ENCODE peak calls at places on chromosomes 16 and 17, in five cellular contexts. D is cardiac fibroblast, X is transverse colon, N is MCF 10A, Z is neural progenitor cell. F is an unnamed sample.

GRCh38 chr16:9256196-9256595 is 164.8 kb downstream of the HAPSTR1 start:
- DNase-seq in D (no peak), Z (peak), N (peak), X (peak), F (peak)

GRCh38 chr17:2808367-2809335 is 12.4 kb downstream of the RAP1GAP2 start:
- DNase-seq in D (no peak), N (no peak), Z (no peak), X (no peak), F (no peak)

GRCh38 chr17:79915850-79916430 is 76.7 kb upstream of the CBX4 start:
- DNase-seq in Z (peak), X (peak), N (peak), D (peak), F (no peak)

GRCh38 chr17:70251704-70252103 is 82.4 kb downstream of the KCNJ2 start:
- DNase-seq in Z (no peak), X (no peak), D (peak), N (no peak), F (no peak)

GRCh38 chr16:30381351-30382041 is 865 bp downstream of the SEPTIN1 start:
- DNase-seq in Z (no peak), X (no peak), D (no peak), N (no peak), F (peak)

GRCh38 chr16:1237990-1238389 is 2.5 kb upstream of the TPSAB1 start:
- DNase-seq in Z (no peak), X (no peak), D (no peak), N (no peak), F (no peak)

GRCh38 chr16:1299868-1300203 is 9.6 kb upstream of the UBE2I start:
- DNase-seq in D (no peak), Z (no peak), X (no peak), N (no peak), F (no peak)

GRCh38 chr16:23060458-23061320 is 88.6 kb downstream of the USP31 start:
- DNase-seq in Z (peak), X (peak), D (peak), N (peak), F (peak)

GRCh38 chr16:63745456-63745855 is 1376.4 kb downstream of the CDH11 start:
- DNase-seq in X (no peak), D (peak), Z (no peak), N (no peak), F (no peak)

GRCh38 chr17:75959046-75959838 is 18.4 kb upstream of the FBF1 start:
- DNase-seq in Z (peak), X (no peak), D (no peak), N (no peak), F (no peak)

GRCh38 chr17:43564080-43564594 is 18.0 kb upstream of the ETV4 start:
- DNase-seq in N (no peak), Z (no peak), X (no peak), D (no peak), F (no peak)

GRCh38 chr16:56669005-56669839 is at the start of gene MT1H:
- DNase-seq in X (peak), N (no peak), D (no peak), Z (no peak), F (no peak)

GRCh38 chr17:15361151-15361550 is 19.8 kb upstream of the TEKT3 start:
- DNase-seq in N (no peak), Z (no peak), X (no peak), D (no peak), F (no peak)

GRCh38 chr16:72189865-72190371 is 18.0 kb upstream of the PMFBP1 start:
- DNase-seq in X (no peak), Z (no peak), N (peak), D (peak), F (no peak)

GRCh38 chr17:36546418-36547093 is 1.8 kb downstream of the GGNBP2 start:
- DNase-seq in Z (no peak), N (no peak), D (peak), X (no peak), F (no peak)

GRCh38 chr17:17809527-17810373 is 27.0 kb downstream of the SREBF1 start:
- DNase-seq in Z (peak), D (peak), X (no peak), N (no peak), F (peak)

GRCh38 chr16:69932228-69932627 is 18.9 kb upstream of the CLEC18A start:
- DNase-seq in D (no peak), N (no peak), X (no peak), Z (no peak), F (no peak)

GRCh38 chr17:3474212-3474611 is 1.6 kb upstream of the ASPA start:
- DNase-seq in N (no peak), Z (no peak), X (no peak), D (peak), F (no peak)

GRCh38 chr16:46573008-46573833 is 48.0 kb downstream of the SHCBP1 start:
- DNase-seq in X (no peak), N (peak), D (peak), Z (no peak), F (no peak)

GRCh38 chr16:66147338-66147737 is 219.2 kb upstream of the CDH5 start:
- DNase-seq in N (no peak), D (no peak), Z (no peak), X (no peak), F (no peak)

GRCh38 chr17:8338806-8339205 is 834 bp upstream of the ODF4 start:
- DNase-seq in D (no peak), Z (peak), X (no peak), N (no peak), F (no peak)

GRCh38 chr17:39359994-39360393 is 41.4 kb downstream of the FBXL20 start:
- DNase-seq in N (no peak), X (no peak), Z (no peak), D (no peak), F (no peak)

GRCh38 chr17:46020998-46021397 is 21.9 kb downstream of the STH start:
- DNase-seq in N (no peak), D (no peak), X (no peak), Z (no peak), F (no peak)

GRCh38 chr17:47866941-47867340 is 16.0 kb upstream of the SP6 start:
- DNase-seq in Z (no peak), D (peak), X (no peak), N (no peak), F (no peak)

DNA sequence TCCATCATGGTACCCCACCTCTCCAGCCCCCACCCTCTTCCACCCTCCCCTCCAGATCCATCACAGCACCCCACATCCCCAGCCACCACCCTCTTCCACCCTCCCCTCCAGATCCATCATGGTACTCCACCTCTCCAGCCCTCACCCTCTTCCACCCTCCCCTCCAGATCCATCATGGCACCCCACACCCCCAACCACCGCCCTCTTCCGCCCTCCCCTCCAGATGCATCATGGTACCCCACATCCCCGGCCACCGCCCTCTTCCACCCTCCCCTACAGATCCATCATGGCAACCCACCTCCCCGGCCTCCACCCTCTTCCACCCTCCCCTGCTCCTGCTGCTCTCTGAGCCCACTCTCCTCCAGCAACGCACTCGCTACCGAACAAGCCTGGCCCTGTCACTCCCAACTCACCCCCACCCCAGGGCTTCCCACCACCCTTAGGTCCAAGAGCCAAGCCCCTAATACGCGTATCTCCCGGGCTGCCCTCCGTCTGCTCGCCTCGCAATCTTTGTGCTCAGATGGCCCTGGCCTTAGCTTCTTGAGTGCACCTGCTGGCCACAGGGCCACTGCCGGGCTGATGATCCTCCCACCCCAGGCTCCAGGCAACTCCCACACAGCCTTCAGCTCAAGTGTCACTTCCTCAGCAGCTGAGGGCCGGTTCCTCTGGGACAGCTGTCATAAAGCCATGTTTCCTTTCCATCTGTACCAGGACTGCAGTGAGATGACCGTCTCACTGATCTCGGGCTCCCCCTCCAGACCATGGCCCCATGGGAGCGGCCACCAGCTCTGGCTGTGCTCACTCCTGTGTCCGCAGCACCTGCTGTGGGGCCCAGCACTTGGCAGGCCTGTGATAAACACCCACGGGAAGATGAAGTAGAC is 25.5 kb downstream of the KDM8 start:
- DNase-seq in X (no peak), D (no peak), Z (no peak), N (no peak), F (peak)
- TF ChIP-seq CTCF in X (no peak), D (no peak), Z (no peak), N (no peak), F (no peak)

GRCh38 chr17:57868007-57868774 is 18.3 kb upstream of the MRPS23 start:
- DNase-seq in D (peak), X (peak), N (peak), Z (peak), F (peak)
- TF ChIP-seq CTCF in D (peak), X (peak), N (peak), Z (peak), F (peak)

GRCh38 chr17:56653877-56654276 is 60.4 kb downstream of the NOG start:
- DNase-seq in N (peak), X (no peak), D (peak), Z (peak), F (peak)
- TF ChIP-seq CTCF in N (peak), X (peak), D (peak), Z (peak), F (peak)

DNA sequence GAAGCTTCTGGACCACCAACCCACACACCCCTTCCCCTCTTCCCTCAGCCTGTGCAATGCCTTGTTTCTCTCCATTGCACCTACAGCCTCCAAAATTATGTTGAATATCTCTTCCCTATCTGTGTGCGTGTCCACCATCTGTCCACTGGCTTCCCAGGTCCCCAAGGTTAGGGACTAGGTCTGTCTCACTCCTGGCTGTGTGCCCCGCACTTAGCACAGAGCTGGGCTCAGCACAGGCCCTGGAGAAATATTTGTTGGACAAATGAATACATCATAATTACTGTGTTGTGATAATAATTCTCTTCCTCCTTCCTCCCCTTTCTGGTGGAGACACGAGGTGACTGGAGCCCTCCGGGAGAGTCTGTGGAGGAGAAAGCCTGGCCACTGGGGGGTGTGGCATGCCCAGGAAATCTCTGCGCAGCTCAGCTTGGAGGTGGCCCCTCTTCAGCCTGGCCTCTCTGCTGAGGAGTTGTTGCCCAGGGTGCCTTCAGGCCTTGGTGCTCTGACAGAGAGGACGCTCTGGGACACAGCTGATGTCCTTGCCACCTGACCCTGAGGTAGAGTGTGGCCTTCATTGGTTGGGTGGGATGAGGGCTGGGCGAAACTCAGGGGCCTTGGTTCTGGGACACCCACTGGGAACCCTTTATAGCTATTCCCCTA is 3.3 kb upstream of the BRD7 start:
- DNase-seq in N (no peak), Z (peak), D (peak), X (no peak), F (peak)
- TF ChIP-seq CTCF in N (no peak), Z (peak), D (peak), X (peak), F (peak)

DNA sequence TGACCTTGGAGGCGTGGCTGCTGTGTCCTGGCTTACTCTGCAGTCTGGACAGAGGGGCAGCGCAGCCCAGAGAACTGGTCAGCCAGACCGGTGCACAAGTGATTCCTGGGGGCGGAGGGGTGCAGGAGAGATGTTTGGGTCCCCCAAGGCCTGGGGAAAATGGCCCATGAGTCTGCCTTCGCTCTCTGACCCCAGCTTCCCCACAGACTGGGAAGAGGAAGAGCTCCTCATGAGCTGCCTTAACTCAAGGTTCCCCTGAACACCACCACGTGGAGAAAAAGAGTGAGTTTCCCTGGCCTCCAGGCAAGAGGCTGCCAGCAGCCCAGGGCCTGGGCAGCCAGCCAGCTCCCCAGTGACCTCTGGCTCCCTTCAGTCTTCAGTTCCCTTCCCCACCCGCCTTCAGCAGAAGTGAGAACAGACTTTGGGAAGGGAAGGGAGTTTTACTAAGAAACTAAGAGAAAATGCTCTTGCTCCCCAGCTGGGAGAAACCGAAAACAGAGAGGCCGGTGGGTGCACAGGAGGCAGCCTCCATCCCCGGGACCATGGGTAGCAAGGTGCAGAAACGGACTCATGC is 2.0 kb upstream of the C17orf99 start:
- DNase-seq in N (peak), D (peak), X (peak), Z (no peak), F (no peak)
- TF ChIP-seq CTCF in N (no peak), D (no peak), X (no peak), Z (no peak), F (no peak)

DNA sequence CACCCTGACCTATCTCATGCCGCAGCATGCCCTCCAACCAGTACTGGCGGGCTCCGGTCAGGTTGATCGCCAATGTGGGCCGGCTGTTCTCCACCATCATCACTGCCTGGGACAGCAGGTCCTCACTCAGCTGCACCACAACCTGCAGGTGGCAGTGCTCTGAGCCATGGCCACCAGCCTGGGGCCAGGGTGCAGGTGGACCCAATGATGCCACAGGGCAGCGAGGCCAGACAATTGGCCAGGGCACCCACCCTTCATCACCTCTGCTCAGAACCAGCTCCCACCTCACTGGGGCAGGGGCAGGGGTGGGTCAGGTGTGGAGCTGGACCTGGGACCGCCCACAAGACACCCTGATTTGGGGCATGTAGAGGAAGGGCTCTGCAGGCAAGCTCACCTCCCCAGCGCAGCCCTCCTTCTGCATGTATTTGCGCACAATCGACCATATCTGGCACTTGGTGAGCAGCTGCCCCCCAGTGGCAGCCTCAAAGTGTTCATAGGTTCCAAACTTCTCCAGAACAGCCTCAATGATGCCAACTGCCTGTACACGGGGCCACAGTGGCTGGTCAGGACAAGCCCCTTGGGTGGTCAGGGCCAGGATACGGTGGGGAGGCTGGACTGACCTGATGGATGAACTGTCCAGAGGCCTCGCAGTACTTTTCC is 4.2 kb downstream of the MATCAP1 start:
- DNase-seq in X (no peak), N (no peak), Z (no peak), D (no peak), F (no peak)
- TF ChIP-seq CTCF in X (no peak), N (peak), Z (peak), D (no peak), F (no peak)

GRCh38 chr17:50139185-50139783 is 9.3 kb upstream of the SAMD14 start:
- DNase-seq in N (no peak), X (no peak), Z (no peak), D (no peak), F (no peak)

GRCh38 chr17:50143461-50144176 is 6.9 kb downstream of the PPP1R9B start:
- DNase-seq in Z (no peak), X (no peak), D (no peak), N (no peak), F (no peak)

GRCh38 chr17:50141026-50141749 is 9.3 kb downstream of the PPP1R9B start:
- DNase-seq in Z (no peak), N (no peak), X (no peak), D (no peak), F (no peak)

GRCh38 chr17:50139950-50140885 is 10.3 kb upstream of the SAMD14 start:
- DNase-seq in D (peak), N (peak), Z (peak), X (peak), F (peak)

GRCh38 chr17:50141750-50142119 is 8.7 kb downstream of the PPP1R9B start:
- DNase-seq in D (no peak), N (no peak), Z (no peak), X (no peak), F (no peak)
- TF ChIP-seq CTCF in D (no peak), N (no peak), Z (no peak), X (no peak), F (no peak)

DNA sequence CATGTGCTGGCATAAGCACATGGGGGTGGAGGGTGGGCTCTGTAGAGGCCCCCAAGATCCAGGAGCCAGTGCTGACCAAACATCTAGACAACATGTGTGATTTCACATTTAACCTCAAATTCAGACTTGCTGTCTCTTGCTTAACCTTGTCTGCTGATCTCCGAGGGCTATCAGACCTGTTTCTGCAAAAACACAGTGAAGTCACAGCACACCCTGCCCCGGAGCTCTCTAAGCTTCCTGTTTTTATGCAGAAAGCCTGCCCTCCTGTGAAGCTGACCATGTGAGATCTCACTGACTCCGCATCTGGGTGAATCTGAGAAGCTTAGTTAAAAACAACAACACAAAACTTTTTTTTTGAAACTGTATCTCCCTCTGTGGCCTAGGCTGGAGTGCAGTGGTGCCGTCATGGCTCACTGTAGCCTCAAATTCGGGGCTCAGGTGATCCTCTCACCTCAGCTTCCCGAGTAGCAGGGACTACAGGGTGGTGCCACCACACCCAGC is 6.6 kb upstream of the DPEP2 start:
- DNase-seq in N (peak), Z (no peak), D (peak), X (peak), F (no peak)
- TF ChIP-seq CTCF in N (no peak), Z (no peak), D (no peak), X (no peak), F (no peak)

GRCh38 chr17:57442914-57443571 is 186.7 kb downstream of the MSI2 start:
- DNase-seq in N (peak), Z (no peak), X (peak), D (peak), F (no peak)
- TF ChIP-seq CTCF in N (no peak), Z (no peak), X (no peak), D (no peak), F (no peak)